ENCODE peak calls at places on chromosomes 5 and 9, in six cellular contexts. F is A549, G is sigmoid colon, M is heart right ventricle, B is GM23338, C is ovary. Y is an unnamed sample.

GRCh38 chr5:157324237-157324636 is 58.3 kb downstream of the CYFIP2 start:
- DNase-seq in M (no peak), F (peak; percentile 41), G (no peak), C (no peak), B (peak; percentile 64), Y (peak; percentile 79)

GRCh38 chr9:138103111-138103823 is 225.7 kb downstream of the CACNA1B start:
- DNase-seq in M (no peak), C (no peak), G (no peak), B (no peak), F (no peak), Y (peak; percentile 29)

GRCh38 chr5:163089233-163089632 is 348.2 kb upstream of the CCNG1 start:
- DNase-seq in G (no peak), B (peak; percentile 17), M (no peak), C (no peak), F (no peak), Y (no peak)

GRCh38 chr5:67494186-67494842 is 297.7 kb upstream of the CD180 start:
- DNase-seq in M (no peak), C (peak; percentile 11), G (peak; percentile 63), F (no peak), B (no peak), Y (no peak)

GRCh38 chr5:85717203-85717563 is 900.6 kb upstream of the COX7C start:
- DNase-seq in G (no peak), F (no peak), C (no peak), M (no peak), B (no peak), Y (no peak)

GRCh38 chr5:107736608-107737007 is 65.9 kb upstream of the EFNA5 start:
- DNase-seq in B (no peak), G (no peak), M (no peak), C (no peak), F (no peak), Y (no peak)

GRCh38 chr9:130794923-130795495 is 40.0 kb upstream of the ABL1 start:
- DNase-seq in B (peak; percentile 17), M (no peak), C (no peak), F (no peak), G (no peak), Y (no peak)

GRCh38 chr5:133225671-133226152 is 173.9 kb downstream of the HSPA4 start:
- DNase-seq in G (peak; percentile 71), B (no peak), F (peak; percentile 34), M (no peak), C (no peak), Y (peak; percentile 22)

GRCh38 chr5:58891072-58891970 is 308.4 kb downstream of the RAB3C start:
- DNase-seq in B (peak; percentile 85), C (peak; percentile 74), G (peak; percentile 77), M (peak; percentile 67), F (peak; percentile 95), Y (peak; percentile 92)

GRCh38 chr5:39639618-39640078 is 214.9 kb upstream of the DAB2 start:
- DNase-seq in M (no peak), G (no peak), C (no peak), B (no peak), F (no peak), Y (no peak)

DNA sequence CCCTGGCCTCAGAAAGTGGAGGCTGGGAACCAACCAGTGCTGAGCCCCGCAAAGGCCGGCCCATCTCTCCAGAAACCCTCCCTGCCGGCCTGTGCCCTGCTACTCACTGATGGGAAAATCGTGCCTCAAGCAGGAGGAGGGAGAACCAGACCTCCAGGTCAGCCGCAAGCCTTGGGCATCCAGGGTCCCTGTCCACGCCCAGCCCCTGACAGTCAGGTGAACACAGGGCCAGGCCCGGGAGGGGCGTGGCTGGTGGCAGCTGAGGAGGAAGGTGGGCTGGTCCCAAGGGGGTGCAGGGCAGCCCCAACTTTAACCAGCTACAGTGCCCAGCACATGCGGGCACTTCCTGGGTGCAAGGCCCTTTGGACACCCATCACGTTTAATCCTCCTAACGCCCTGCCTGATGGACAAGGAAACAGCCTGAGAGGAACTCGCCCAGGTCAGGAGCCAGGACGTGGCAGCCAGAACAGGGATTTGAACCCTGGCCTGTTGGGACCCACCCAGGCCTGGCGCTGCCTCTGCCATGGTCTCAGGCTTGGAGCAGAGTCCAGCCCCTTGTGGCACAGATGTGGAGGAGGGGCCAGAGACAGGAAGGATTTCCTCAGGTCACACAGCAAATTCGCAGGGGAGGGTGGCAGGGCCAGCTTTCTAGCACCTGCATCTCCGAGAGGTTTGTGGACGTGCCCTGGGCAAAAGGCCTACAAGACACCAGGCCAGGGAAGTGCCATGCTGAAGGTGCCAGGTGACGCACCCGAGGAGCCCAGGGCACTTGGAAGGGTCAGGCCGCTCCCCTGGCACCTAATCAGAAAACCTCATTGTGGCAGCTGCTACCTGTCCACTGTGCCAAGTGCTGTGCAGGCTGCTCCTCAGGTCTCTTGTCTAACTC is 4.5 kb downstream of the RALGDS start:
- DNase-seq in G (no peak), C (no peak), B (no peak), M (no peak), F (no peak), Y (no peak)
- H3K4me1 ChIP-seq in G (no peaks in the 10 kb centered on the region), C (peaks cover 44% of the 10 kb centered on the region), B (no peaks in the 10 kb centered on the region), M (peaks cover 93% of the 10 kb centered on the region), F (peaks cover 14% of the 10 kb centered on the region), Y (peaks cover 9% of the 10 kb centered on the region)

DNA sequence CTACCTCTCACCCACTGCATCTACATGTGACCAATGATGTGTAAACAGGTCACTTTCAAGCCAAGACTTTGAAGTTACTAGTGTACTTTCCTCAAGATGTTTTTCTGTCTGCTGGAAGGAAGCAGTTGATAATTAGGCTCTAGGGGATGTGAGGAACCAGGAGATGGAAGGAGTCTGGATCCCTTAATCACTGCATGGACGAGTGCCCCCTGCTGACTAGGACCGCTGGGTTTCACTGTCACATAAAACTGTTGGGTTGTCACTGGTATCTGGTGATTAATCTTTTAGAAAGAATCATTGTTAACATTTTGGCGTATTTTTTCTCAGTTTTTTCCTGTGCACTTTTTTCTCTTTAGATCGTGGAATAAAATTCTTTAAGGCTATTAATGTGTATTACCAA is 79.5 kb downstream of the SREK1 start:
- DNase-seq in G (no peak), F (no peak), B (peak; percentile 48), M (no peak), C (no peak), Y (peak; percentile 76)
- TF ChIP-seq CTCF in G (peak; percentile 11), F (peak; percentile 20), B (peak; percentile 60), M (peak; percentile 28), C (no peak), Y (peak; percentile 70)

GRCh38 chr9:115118471-115119156 is 657 bp upstream of the TNC start:
- DNase-seq in F (peak; percentile 53), B (peak; percentile 75), C (no peak), G (peak; percentile 93), M (peak; percentile 21), Y (peak; percentile 95)

GRCh38 chr9:115121140-115121710 is 3.3 kb upstream of the TNC start:
- DNase-seq in F (no peak), G (no peak), M (no peak), B (no peak), C (no peak), Y (no peak)

GRCh38 chr9:115127191-115127817 is 9.3 kb upstream of the TNC start:
- DNase-seq in M (no peak), F (no peak), B (no peak), G (no peak), C (no peak), Y (no peak)

GRCh38 chr9:115126406-115126805 is 8.4 kb upstream of the TNC start:
- DNase-seq in G (no peak), C (no peak), F (no peak), B (no peak), M (no peak), Y (no peak)

DNA sequence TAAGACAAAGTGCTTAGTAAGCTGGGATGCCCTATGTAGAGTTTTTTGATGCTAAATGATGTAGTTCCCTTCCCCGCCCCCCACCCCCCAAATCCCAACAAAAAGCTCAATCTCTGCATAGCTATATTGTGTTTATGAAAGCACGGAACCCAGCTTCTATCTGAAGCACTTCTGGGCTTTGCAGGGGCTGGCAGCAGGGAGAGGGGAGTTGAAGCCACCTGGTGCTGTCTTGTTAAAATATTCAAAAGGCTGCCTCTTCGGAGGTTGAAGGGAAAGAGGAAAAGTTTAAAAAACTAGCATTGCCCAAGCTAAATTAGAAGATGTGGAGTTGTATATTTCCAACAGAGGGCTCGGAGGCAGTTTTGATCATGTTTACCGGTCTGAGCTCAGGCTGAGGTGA is 5.0 kb upstream of the TNC start:
- DNase-seq in C (no peak), M (no peak), G (no peak), F (no peak), B (no peak), Y (no peak)
- H3K4me1 ChIP-seq in C (peaks cover under 1% of the 10 kb centered on the region), M (peaks cover 13% of the 10 kb centered on the region), G (no peaks in the 10 kb centered on the region), F (peaks cover 5% of the 10 kb centered on the region), B (peaks cover 12% of the 10 kb centered on the region), Y (peaks cover 9% of the 10 kb centered on the region)

DNA sequence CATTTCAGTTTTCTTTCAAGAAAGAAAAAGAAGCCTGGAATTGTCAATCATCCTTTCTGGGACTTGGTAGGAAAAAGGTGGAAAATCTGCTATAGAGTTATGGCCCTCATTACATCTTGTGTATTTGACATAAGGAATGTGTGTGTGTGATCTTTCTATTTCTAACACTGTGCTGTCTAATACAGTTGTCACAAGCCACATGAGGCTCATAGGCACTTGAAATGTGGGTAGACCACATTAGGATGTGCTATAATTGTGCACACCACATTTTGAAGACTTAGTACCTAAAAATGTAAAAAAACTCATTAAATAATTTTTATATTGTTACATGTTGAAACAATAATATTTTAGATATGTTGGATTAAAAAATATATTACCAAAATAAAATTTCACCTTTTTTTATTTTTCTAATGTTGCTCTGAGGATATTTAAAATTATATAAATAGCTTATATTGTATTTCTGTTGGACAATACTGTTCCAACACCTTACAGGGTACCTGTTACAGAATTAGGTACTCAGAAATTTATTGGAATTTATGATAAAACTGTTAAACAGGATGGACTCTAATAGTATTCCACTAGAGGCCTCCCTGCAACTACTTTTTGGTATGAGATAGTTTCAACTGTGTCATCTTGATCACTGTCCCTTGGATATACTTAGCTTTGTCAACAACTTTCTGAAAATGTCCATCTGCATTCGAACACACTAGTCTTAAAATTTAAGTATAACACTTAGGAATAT is 18.4 kb downstream of the MSANTD3 start:
- DNase-seq in G (no peak), C (no peak), M (no peak), F (no peak), B (no peak), Y (no peak)
- TF ChIP-seq CTCF in G (no peak), C (no peak), M (no peak), F (peak; percentile 16), B (no peak), Y (no peak)

GRCh38 chr5:14146725-14147124 is 3.6 kb downstream of the TRIO start:
- DNase-seq in C (no peak), F (no peak), B (no peak), M (no peak), G (no peak), Y (no peak)

GRCh38 chr5:14147210-14147609 is 4.1 kb downstream of the TRIO start:
- DNase-seq in G (no peak), M (no peak), C (no peak), B (no peak), F (no peak), Y (no peak)

GRCh38 chr5:14148890-14149671 is 5.9 kb downstream of the TRIO start:
- DNase-seq in F (no peak), B (peak; percentile 57), M (no peak), C (no peak), G (no peak), Y (peak; percentile 68)

GRCh38 chr5:14148483-14148882 is 5.3 kb downstream of the TRIO start:
- DNase-seq in G (no peak), M (no peak), C (no peak), F (no peak), B (no peak), Y (no peak)

DNA sequence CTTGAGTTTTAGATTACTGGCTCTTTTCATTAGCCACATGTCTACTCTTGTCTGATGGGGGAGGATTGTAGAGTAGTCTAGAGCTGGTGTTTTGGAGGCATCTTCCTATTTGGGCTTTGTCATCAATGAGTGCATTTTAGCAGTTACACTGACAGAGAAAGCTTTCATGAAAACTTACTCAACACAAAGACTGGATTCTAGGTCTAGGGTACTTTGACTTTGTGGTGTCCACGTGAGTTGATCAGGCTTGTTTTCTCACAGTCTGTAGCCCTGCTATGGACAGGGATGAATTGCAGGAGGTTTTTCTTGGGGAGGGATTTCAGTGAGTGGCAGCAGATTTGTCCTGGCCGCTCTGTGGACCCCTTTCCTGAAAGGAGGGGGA is 6.5 kb downstream of the TRIO start:
- DNase-seq in G (no peak), M (no peak), C (no peak), B (no peak), F (no peak), Y (peak; percentile 57)
- H3K4me1 ChIP-seq in G (no peaks in the 10 kb centered on the region), M (peaks cover 86% of the 10 kb centered on the region), C (peaks cover 28% of the 10 kb centered on the region), B (peaks cover 84% of the 10 kb centered on the region), F (peaks cover 86% of the 10 kb centered on the region), Y (peaks cover 19% of the 10 kb centered on the region)

Y was measured in endodermal cell.